ENCODE peak calls at places on chromosomes 5 and 9, in nine cellular contexts. Z is stimulated activated CD8-positive, alpha-beta memory T cell treated with anti-CD3 and anti-CD28 coated beads, Interleukin-12 subunit alpha, Interleukin-12 subunit beta, amount 100 ng/mL, for 4 hours; K is Right ventricle myocardium superior; I is activated CD4-positive, alpha-beta T cell treated with anti-CD3 and anti-CD28 coated beads, Interleukin-2, amount 50 U/mL, for 48 hours; N is neural crest cell; O is left lung; Q is HS-5; S is putamen; H is NCI-H146. T is an unnamed sample.

GRCh38 chr5:126536874-126537273 is 58.1 kb downstream of the ALDH7A1 start:
- DNase-seq in Z (no peak), K (no peak), I (no peak), N (no peak), O (no peak), Q (no peak), S (no peak), H (no peak), T (no peak)

GRCh38 chr5:143217065-143217803 is 186.3 kb downstream of the NR3C1 start:
- DNase-seq in Z (no peak), K (no peak), I (no peak), N (no peak), O (no peak), Q (no peak), S (no peak), H (no peak), T (no peak)

GRCh38 chr9:109868222-109868621 is 88.2 kb downstream of the PALM2AKAP2 start:
- DNase-seq in Z (no peak), K (no peak), I (no peak), N (no peak), O (no peak), Q (no peak), S (no peak), H (no peak), T (no peak)

GRCh38 chr5:77973253-77973609 is 197.1 kb upstream of the TBCA start:
- DNase-seq in Z (no peak), K (no peak), I (no peak), N (peak; percentile 36), O (no peak), Q (no peak), S (no peak), H (no peak), T (no peak)

GRCh38 chr9:95505676-95506437 is 10.9 kb downstream of the PTCH1 start:
- DNase-seq in Z (peak; percentile 36), K (peak; percentile 73), I (peak; percentile 34), N (peak; percentile 61), O (no peak), Q (no peak), S (peak; percentile 62), H (peak; percentile 39), T (peak; percentile 41)

GRCh38 chr5:137095597-137095996 is 403.5 kb downstream of the SPOCK1 start:
- DNase-seq in Z (no peak), K (no peak), I (no peak), N (no peak), O (no peak), Q (no peak), S (no peak), H (no peak), T (no peak)

GRCh38 chr9:104779946-104780539 is 16.1 kb downstream of the NIPSNAP3B start:
- DNase-seq in Z (no peak), K (no peak), I (no peak), N (no peak), O (no peak), Q (no peak), S (no peak), H (no peak), T (no peak)

GRCh38 chr9:105976257-105976656 is 281.9 kb downstream of the TMEM38B start:
- DNase-seq in Z (no peak), K (no peak), I (no peak), N (no peak), O (no peak), Q (no peak), S (no peak), H (no peak), T (no peak)

GRCh38 chr5:15021286-15022046 is 149.9 kb upstream of the ANKH start:
- DNase-seq in Z (no peak), K (no peak), I (no peak), N (no peak), O (no peak), Q (no peak), S (no peak), H (no peak), T (no peak)

GRCh38 chr9:126604059-126604685 is 9.6 kb upstream of the LMX1B start:
- DNase-seq in Z (no peak), K (no peak), I (no peak), N (no peak), O (no peak), Q (no peak), S (no peak), H (no peak), T (no peak)

GRCh38 chr5:162785673-162786072 is 651.7 kb upstream of the CCNG1 start:
- DNase-seq in Z (no peak), K (no peak), I (no peak), N (no peak), O (no peak), Q (no peak), S (no peak), H (no peak), T (no peak)

GRCh38 chr5:124401247-124402143 is 344.9 kb downstream of the ZNF608 start:
- DNase-seq in Z (no peak), K (no peak), I (no peak), N (no peak), O (no peak), Q (no peak), S (no peak), H (peak; percentile 70), T (no peak)

GRCh38 chr9:122200960-122201635 is 27.7 kb downstream of the LHX6 start:
- DNase-seq in Z (no peak), K (no peak), I (no peak), N (no peak), O (no peak), Q (no peak), S (no peak), H (no peak), T (no peak)

GRCh38 chr5:4647955-4648354 is 492.2 kb upstream of the ADAMTS16 start:
- DNase-seq in Z (no peak), K (no peak), I (no peak), N (no peak), O (no peak), Q (no peak), S (no peak), H (no peak), T (no peak)

GRCh38 chr5:54387659-54388232 is 67.8 kb upstream of the HSPB3 start:
- DNase-seq in Z (no peak), K (no peak), I (no peak), N (no peak), O (no peak), Q (no peak), S (no peak), H (peak; percentile 57), T (no peak)

GRCh38 chr9:5629312-5630037 is 568 bp downstream of the RIC1 start:
- DNase-seq in Z (no peak), K (peak; percentile 75), I (peak; percentile 48), N (peak; percentile 16), O (peak; percentile 59), Q (no peak), S (peak; percentile 50), H (peak; percentile 69), T (peak; percentile 51)

GRCh38 chr9:21836437-21837161 is 34.2 kb downstream of the MTAP start:
- DNase-seq in Z (no peak), K (no peak), I (no peak), N (no peak), O (no peak), Q (peak; percentile 99), S (no peak), H (peak; percentile 19), T (no peak)

GRCh38 chr5:160054047-160054446 is 45.1 kb downstream of the TTC1 start:
- DNase-seq in Z (no peak), K (no peak), I (no peak), N (no peak), O (no peak), Q (no peak), S (no peak), H (no peak), T (no peak)

GRCh38 chr9:131129183-131129582 is 3.8 kb downstream of the NUP214 start:
- DNase-seq in Z (no peak), K (no peak), I (no peak), N (no peak), O (no peak), Q (no peak), S (no peak), H (no peak), T (no peak)

GRCh38 chr9:79257215-79257614 is 314.6 kb upstream of the TLE4 start:
- DNase-seq in Z (no peak), K (no peak), I (no peak), N (peak; percentile 6), O (no peak), Q (no peak), S (peak; percentile 15), H (peak; percentile 63), T (no peak)

GRCh38 chr5:72600401-72600981 is 93.3 kb upstream of the ZNF366 start:
- DNase-seq in Z (no peak), K (no peak), I (no peak), N (no peak), O (no peak), Q (peak; percentile 97), S (no peak), H (no peak), T (no peak)

GRCh38 chr9:130331573-130331972 is 66.0 kb downstream of the HMCN2 start:
- DNase-seq in Z (no peak), K (peak; percentile 90), I (no peak), N (no peak), O (no peak), Q (no peak), S (no peak), H (no peak), T (no peak)

GRCh38 chr5:124655943-124656459 is 90.4 kb downstream of the ZNF608 start:
- DNase-seq in Z (no peak), K (no peak), I (no peak), N (no peak), O (no peak), Q (peak; percentile 75), S (no peak), H (peak; percentile 96), T (no peak)

GRCh38 chr5:180340856-180341255 is 12.3 kb downstream of the GFPT2 start:
- DNase-seq in Z (no peak), K (no peak), I (no peak), N (no peak), O (peak; percentile 25), Q (no peak), S (no peak), H (no peak), T (no peak)

GRCh38 chr5:57494104-57495098 is 11.8 kb upstream of the ACTBL2 start:
- DNase-seq in Z (no peak), K (peak; percentile 48), I (peak; percentile 67), N (no peak), O (peak; percentile 89), Q (peak; percentile 87), S (no peak), H (no peak), T (no peak)

GRCh38 chr5:178106556-178107239 is 6.6 kb upstream of the N4BP3 start:
- DNase-seq in Z (no peak), K (no peak), I (no peak), N (no peak), O (no peak), Q (no peak), S (no peak), H (no peak), T (no peak)

GRCh38 chr9:107636596-107637405 is 147.2 kb upstream of the KLF4 start:
- DNase-seq in Z (no peak), K (no peak), I (no peak), N (no peak), O (no peak), Q (no peak), S (peak; percentile 29), H (no peak), T (no peak)

GRCh38 chr5:112165399-112165798 is 253.7 kb downstream of the EPB41L4A start:
- DNase-seq in Z (no peak), K (no peak), I (no peak), N (no peak), O (no peak), Q (no peak), S (no peak), H (no peak), T (no peak)

GRCh38 chr9:132465131-132465635 is 55.2 kb downstream of the CFAP77 start:
- DNase-seq in Z (no peak), K (no peak), I (no peak), N (no peak), O (no peak), Q (no peak), S (no peak), H (no peak), T (no peak)

GRCh38 chr9:84969736-84970135 is 300.2 kb downstream of the NTRK2 start:
- DNase-seq in Z (no peak), K (no peak), I (no peak), N (no peak), O (no peak), Q (no peak), S (no peak), H (no peak), T (no peak)

GRCh38 chr9:97742545-97742944 is 45.4 kb upstream of the XPA start:
- DNase-seq in Z (no peak), K (no peak), I (no peak), N (no peak), O (no peak), Q (no peak), S (no peak), H (no peak), T (no peak)